ENCODE peak calls at places on chromosomes 3 and 15, in five cellular contexts. H, K, D, N and V are unnamed samples. For H3K9me3, the result is how much of the 10 kb centered on the place peaks cover.

GRCh38 chr15:29633971-29634370 is 188.3 kb downstream of the TJP1 start:
- DNase-seq in H (no peak), K (no peak), D (no peak), N (no peak), V (no peak)

GRCh38 chr3:100420885-100421284 is 19.5 kb downstream of the LNP1 start:
- DNase-seq in H (no peak), K (no peak), D (no peak), N (no peak), V (no peak)

GRCh38 chr15:75182187-75183131 is 19.2 kb upstream of the C15orf39 start:
- DNase-seq in H (no peak), K (no peak), D (no peak), N (no peak), V (no peak)

GRCh38 chr3:122986790-122987189 is 40.8 kb downstream of the SEMA5B start:
- DNase-seq in H (no peak), K (no peak), D (no peak), N (no peak), V (no peak)

GRCh38 chr15:69595009-69595825 is 142.6 kb downstream of the RPLP1 start:
- DNase-seq in H (no peak), K (peak), D (no peak), N (no peak), V (peak)

GRCh38 chr3:132008841-132009638 is 25.8 kb downstream of the CPNE4 start:
- DNase-seq in H (no peak), K (no peak), D (no peak), N (no peak), V (no peak)

GRCh38 chr15:32641517-32642059 is at the start of gene SCG5:
- DNase-seq in H (peak), K (no peak), D (no peak), N (no peak), V (peak)

GRCh38 chr15:101244039-101244781 is 7.6 kb downstream of the CHSY1 start:
- DNase-seq in H (no peak), K (no peak), D (no peak), N (no peak), V (no peak)

GRCh38 chr3:21752749-21753347 is 1.8 kb upstream of the ZNF385D start:
- DNase-seq in H (peak), K (peak), D (no peak), N (no peak), V (no peak)

GRCh38 chr3:29353807-29354206 is 72.9 kb downstream of the RBMS3 start:
- DNase-seq in H (no peak), K (no peak), D (no peak), N (no peak), V (no peak)

GRCh38 chr15:40344217-40344616 is 3.5 kb upstream of the CCDC9B start:
- DNase-seq in H (peak), K (no peak), D (no peak), N (no peak), V (no peak)

GRCh38 chr3:115498421-115498820 is 124.9 kb upstream of the GAP43 start:
- DNase-seq in H (no peak), K (no peak), D (no peak), N (no peak), V (no peak)

GRCh38 chr3:149898771-149899170 is 71.9 kb downstream of the PFN2 start:
- DNase-seq in H (peak), K (peak), D (peak), N (no peak), V (no peak)

GRCh38 chr3:15959434-15959811 is 161.6 kb upstream of the ANKRD28 start:
- DNase-seq in H (no peak), K (no peak), D (no peak), N (no peak), V (no peak)

GRCh38 chr3:134846943-134847342 is 51.9 kb downstream of the EPHB1 start:
- DNase-seq in H (peak), K (no peak), D (no peak), N (peak), V (no peak)

GRCh38 chr15:100350434-100351226 is 8.9 kb upstream of the ADAMTS17 start:
- DNase-seq in H (peak), K (no peak), D (no peak), N (peak), V (no peak)

GRCh38 chr3:46503194-46503924 is 5.6 kb downstream of the RTP3 start:
- DNase-seq in H (no peak), K (no peak), D (no peak), N (no peak), V (no peak)

GRCh38 chr3:42804831-42805821 is 836 bp upstream of the HIGD1A start:
- DNase-seq in H (peak), K (peak), D (no peak), N (no peak), V (peak)

GRCh38 chr15:92097473-92098178 is 244.1 kb downstream of the SLCO3A1 start:
- DNase-seq in H (peak), K (no peak), D (peak), N (peak), V (no peak)

GRCh38 chr15:74869372-74869725 is 3.8 kb downstream of the SCAMP2 start:
- DNase-seq in H (no peak), K (no peak), D (no peak), N (no peak), V (no peak)

GRCh38 chr3:16186081-16186480 is 11.6 kb downstream of the GALNT15 start:
- DNase-seq in H (no peak), K (no peak), D (no peak), N (no peak), V (no peak)

GRCh38 chr3:119902061-119902460 is 120.2 kb downstream of the NR1I2 start:
- DNase-seq in H (no peak), K (no peak), D (no peak), N (no peak), V (no peak)

GRCh38 chr3:128710816-128711433 is 15.1 kb upstream of the RAB7A start:
- DNase-seq in H (no peak), K (no peak), D (no peak), N (no peak), V (no peak)

GRCh38 chr3:27127879-27128278 is 241.3 kb downstream of the NEK10 start:
- DNase-seq in H (no peak), K (no peak), D (no peak), N (no peak), V (no peak)

GRCh38 chr3:1190576-1190975 is 97.8 kb downstream of the CNTN6 start:
- DNase-seq in H (no peak), K (no peak), D (no peak), N (no peak), V (no peak)

GRCh38 chr3:126983653-126984390 is 907 bp downstream of the PLXNA1 start:
- DNase-seq in H (peak), K (no peak), D (no peak), N (no peak), V (peak)

GRCh38 chr3:107045791-107046190 is 331.4 kb upstream of the CCDC54 start:
- DNase-seq in H (no peak), K (no peak), D (no peak), N (no peak), V (no peak)

GRCh38 chr3:60810876-60811275 is 440.4 kb downstream of the FHIT start:
- DNase-seq in H (no peak), K (no peak), D (no peak), N (no peak), V (no peak)

GRCh38 chr3:152961323-152961722 is 126.4 kb downstream of the P2RY1 start:
- DNase-seq in H (peak), K (no peak), D (no peak), N (peak), V (no peak)

GRCh38 chr15:95304116-95304873 is 1026.2 kb upstream of the NR2F2 start:
- DNase-seq in H (peak), K (no peak), D (peak), N (no peak), V (no peak)

GRCh38 chr3:194985031-194985578 is 285.9 kb downstream of the XXYLT1 start:
- DNase-seq in H (peak), K (peak), D (peak), N (no peak), V (peak)

DNA sequence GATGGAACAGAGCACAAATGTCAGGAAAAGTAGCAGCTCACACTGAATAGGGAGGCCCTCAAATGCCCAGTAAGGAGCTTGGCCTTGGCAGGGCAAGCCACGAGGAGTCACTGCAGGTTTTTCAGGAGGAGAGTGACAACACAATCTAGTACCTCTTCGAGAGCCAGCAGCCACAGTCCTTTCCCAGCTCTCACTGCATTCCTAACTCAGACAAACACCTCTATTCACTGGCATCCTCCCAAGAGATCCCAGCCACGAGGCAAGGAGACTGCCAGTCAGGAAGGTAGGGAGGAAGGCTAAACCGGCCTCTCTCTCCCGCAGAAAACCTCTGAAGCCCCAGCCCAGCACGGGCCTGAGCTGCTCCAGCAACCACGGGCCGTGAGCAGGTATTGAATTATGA is 146.0 kb upstream of the SMAD3 start:
- DNase-seq in H (no peak), K (no peak), D (no peak), N (no peak), V (peak)
- H3K9me3 ChIP-seq in H (under half), K (under half), D (under half), N (under half), V (under half)

GRCh38 chr15:45454825-45455224 is 67.7 kb downstream of the SLC30A4 start:
- DNase-seq in H (peak), K (peak), D (peak), N (peak), V (peak)
- TF ChIP-seq CTCF in H (peak), K (no peak), D (peak), N (no peak), V (no peak)

GRCh38 chr15:27167738-27168137 is 196.8 kb downstream of the GABRG3 start:
- DNase-seq in H (no peak), K (no peak), D (no peak), N (no peak), V (no peak)
- H3K9me3 ChIP-seq in H (under half), K (under half), D (under half), N (under half), V (under half)

DNA sequence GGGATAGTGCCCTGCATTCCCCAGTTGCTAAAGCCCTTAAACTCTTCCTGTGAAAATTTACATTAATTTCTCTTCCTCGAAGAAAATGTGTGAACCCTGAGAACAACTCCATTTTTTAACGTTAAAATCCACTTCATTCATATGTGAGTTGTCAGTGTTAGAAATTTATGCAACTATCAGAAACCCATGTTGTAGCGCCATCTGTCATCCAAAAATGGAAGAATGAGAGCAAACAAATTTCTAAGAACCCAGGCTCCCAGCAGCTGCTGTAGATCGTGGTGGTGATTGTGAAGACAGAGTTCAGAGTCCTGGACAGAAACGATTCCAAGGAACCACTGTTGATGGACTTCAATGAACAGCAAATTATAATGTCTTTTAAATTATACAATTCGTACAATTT is 179.7 kb upstream of the NDN start:
- DNase-seq in H (peak), K (no peak), D (no peak), N (peak), V (no peak)
- TF ChIP-seq CTCF in H (peak), K (no peak), D (peak), N (peak), V (no peak)

DNA sequence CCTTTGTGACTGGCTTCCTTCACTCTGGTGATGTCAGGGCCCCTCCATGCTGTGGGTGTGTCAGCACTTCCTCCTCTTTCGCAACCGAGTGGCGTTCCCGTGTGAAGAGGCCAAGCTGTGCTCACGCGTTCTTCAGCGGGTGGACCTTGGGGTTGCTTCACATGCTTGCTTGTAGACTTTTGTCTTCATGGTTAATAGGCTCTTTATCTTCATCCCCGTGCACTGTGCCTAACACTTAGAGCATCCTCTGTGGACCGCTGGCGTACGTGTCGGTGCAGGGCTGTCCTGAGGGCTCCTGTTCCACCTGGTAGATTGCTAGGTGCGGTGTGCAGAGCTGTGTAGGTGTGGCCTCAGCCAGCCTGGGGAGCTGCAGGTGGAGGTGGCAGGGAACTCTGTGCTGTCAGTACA is 182.3 kb downstream of the OR4M2 start:
- DNase-seq in H (no peak), K (no peak), D (no peak), N (peak), V (peak)
- H3K9me3 ChIP-seq in H (under half), K (under half), D (under half), N (under half), V (under half)

DNA sequence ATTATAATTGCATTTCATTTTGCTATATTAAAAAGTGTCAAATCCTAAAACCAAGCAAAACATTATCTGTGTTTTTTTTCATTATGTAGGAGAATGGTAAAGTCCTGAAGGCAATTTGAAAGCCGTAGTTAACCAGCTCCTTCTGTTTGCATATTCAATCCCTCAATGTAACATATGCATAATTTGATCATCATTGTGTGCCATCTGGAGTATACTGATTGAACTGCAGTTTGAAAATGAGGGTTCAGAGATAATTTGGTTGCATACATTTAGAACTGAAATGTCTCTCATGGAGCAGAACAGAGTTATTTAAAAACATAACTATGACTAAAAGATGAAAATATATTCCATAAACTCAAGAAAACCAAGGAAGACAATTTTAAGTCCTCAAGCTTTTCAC is 518.6 kb downstream of the GBE1 start:
- DNase-seq in H (peak), K (no peak), D (no peak), N (no peak), V (no peak)
- TF ChIP-seq CTCF in H (peak), K (no peak), D (peak), N (peak), V (peak)

GRCh38 chr3:160287666-160288065 is 62.4 kb downstream of the C3orf80 start:
- DNase-seq in H (peak), K (no peak), D (no peak), N (no peak), V (no peak)
- H3K9me3 ChIP-seq in H (under half), K (under half), D (under half), N (under half), V (under half)

DNA sequence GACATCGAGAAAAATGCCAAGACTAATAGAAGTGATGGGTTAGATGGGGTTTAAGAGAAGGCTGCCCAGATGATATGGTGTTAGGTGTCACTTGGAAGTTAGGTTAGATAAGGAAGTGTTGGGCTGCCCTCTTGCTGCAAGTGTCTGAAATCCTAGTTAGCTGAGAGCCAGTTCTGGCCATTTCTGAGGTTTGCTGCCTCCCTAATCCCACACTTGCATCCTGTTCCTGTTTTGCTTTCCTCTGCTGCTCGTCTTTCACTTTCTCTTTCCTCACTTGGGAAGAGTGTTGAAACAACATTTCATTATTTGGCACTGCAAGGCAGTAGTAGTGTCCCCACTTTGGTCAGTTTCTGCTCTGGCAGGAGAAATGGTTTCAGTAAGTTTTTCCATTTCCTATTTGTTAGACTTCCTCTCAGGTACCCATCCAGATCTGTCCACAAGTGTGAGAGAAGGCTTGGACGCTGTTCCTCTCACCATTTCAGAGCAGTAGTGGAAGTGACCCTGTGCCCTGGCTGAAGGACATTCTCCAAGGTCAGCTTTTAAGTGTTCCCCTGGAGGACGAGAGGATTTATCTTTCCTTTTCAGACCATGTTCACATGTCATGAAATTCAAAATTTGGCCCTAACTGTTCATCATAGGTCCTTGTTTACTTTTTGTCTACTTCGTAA is 93.3 kb downstream of the ADAMTSL3 start:
- DNase-seq in H (peak), K (peak), D (no peak), N (no peak), V (no peak)
- TF ChIP-seq CTCF in H (peak), K (no peak), D (peak), N (no peak), V (no peak)

DNA sequence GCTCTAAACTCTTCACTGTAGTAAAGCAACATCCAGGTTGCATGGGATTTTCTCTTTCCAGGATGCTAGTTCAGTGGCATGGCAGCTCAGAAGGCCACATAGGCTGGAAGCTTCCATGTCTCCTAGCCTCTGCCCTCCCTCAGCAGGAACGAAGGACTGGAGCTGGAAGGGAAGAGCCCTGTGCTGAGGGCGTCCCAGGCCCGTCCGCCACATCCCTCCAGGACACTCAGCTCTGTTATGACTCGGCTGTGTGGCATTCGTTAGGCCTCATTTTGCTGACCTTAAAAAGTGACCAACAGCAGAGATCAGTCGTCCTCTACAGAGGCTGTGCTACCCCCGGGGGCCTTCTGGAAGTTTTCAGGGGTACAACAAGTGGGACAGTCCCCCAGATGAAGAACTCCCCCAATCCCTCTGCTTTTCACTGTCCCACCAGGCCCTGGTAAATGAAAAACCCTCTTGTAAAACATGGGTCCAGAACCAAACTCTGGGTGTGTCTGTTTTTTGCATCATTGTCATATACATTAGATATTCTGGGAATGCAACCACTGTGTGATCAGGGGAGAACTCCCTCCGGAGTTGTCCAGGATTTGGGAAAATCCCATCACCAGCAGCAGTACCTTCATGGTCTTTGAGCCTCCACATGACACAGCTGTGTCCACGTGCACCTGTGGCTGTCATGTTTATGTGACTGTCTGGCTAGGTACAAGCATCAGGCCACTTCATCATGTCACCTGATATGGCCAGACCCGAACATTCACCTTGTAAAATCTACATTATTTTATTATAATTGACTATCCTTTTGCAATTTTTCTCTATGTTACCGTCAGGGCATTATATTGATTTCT is 149.9 kb downstream of the OR4M2 start:
- DNase-seq in H (no peak), K (no peak), D (no peak), N (no peak), V (no peak)
- H3K9me3 ChIP-seq in H (under half), K (under half), D (half or more), N (under half), V (under half)

GRCh38 chr3:69324362-69325025 is 61.4 kb downstream of the FRMD4B start:
- DNase-seq in H (no peak), K (no peak), D (no peak), N (no peak), V (no peak)
- TF ChIP-seq CTCF in H (peak), K (no peak), D (no peak), N (peak), V (peak)